ENCODE peak calls at places on chromosomes 2 and 18, in five cellular contexts. Q is CD8-positive, alpha-beta T cell; T is heart left ventricle; D is ovary; O is sigmoid colon. L is an unnamed sample. For H3K4me1, the result is how much of the 10 kb centered on the place peaks cover.

GRCh38 chr18:61882296-61883004 is 10.4 kb downstream of the RNF152 start:
- DNase-seq in O (no peak), D (no peak), Q (no peak), T (no peak), L (no peak)

GRCh38 chr2:29223851-29224692 is 108.9 kb downstream of the CLIP4 start:
- DNase-seq in T (peak), O (peak), D (peak), Q (no peak), L (no peak)

GRCh38 chr2:155162494-155162893 is 464.0 kb downstream of the KCNJ3 start:
- DNase-seq in D (no peak), T (no peak), O (no peak), Q (no peak), L (no peak)

GRCh38 chr18:36831139-36831538 is 2.2 kb downstream of the KIAA1328 start:
- DNase-seq in O (no peak), Q (no peak), D (no peak), T (no peak), L (no peak)

GRCh38 chr18:22813648-22814328 is 119.3 kb upstream of the RBBP8 start:
- DNase-seq in T (no peak), D (no peak), Q (no peak), O (no peak), L (no peak)

GRCh38 chr2:85326946-85327756 is 638 bp downstream of the TGOLN2 start:
- DNase-seq in T (peak), Q (peak), D (peak), O (peak), L (peak)

GRCh38 chr2:164114937-164115336 is 379.1 kb upstream of the FIGN start:
- DNase-seq in D (no peak), Q (no peak), T (no peak), O (no peak), L (no peak)

GRCh38 chr2:10514743-10515142 is 66.6 kb upstream of the ODC1 start:
- DNase-seq in O (no peak), T (no peak), Q (no peak), D (no peak), L (no peak)

GRCh38 chr2:13605266-13605665 is 888.5 kb downstream of the TRIB2 start:
- DNase-seq in D (no peak), O (no peak), Q (no peak), T (no peak), L (no peak)

GRCh38 chr18:47263197-47263827 is 11.9 kb upstream of the SKOR2 start:
- DNase-seq in O (no peak), Q (no peak), T (no peak), D (no peak), L (no peak)
- TF ChIP-seq CTCF in O (no peak), Q (no peak), T (no peak), D (no peak), L (no peak)

DNA sequence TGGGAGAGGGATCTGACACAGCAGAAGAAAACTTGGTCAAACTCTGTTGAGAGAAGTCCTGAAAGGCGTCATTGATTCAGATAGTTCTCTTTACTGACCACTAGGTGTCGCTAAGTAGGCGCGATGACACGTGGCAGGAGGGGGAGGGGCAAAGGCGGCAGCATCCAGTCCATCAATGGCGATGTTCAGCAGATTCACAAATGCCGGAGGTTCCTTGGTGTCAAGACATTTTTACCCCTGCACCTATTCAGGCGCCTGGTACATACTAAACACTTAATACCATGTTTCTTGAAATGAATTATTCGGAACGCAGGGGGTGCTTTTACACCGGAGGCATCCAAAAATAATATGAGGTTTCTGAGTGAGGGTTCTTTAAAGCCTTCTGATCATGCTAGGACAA is 3.0 kb upstream of the PLEK start:
- DNase-seq in T (peak), O (peak), Q (peak), D (peak), L (peak)
- H3K4me1 ChIP-seq in T (under half), O (under half), Q (under half), D (under half), L (under half)

GRCh38 chr2:171341394-171341793 is 92.4 kb downstream of the METTL8 start:
- DNase-seq in T (no peak), D (no peak), Q (no peak), O (no peak), L (no peak)

GRCh38 chr2:171346723-171347104 is 87.1 kb downstream of the METTL8 start:
- DNase-seq in D (no peak), O (no peak), Q (no peak), T (no peak), L (no peak)

GRCh38 chr2:171342014-171342413 is 91.8 kb downstream of the METTL8 start:
- DNase-seq in D (no peak), T (no peak), O (no peak), Q (no peak), L (no peak)

GRCh38 chr2:171345971-171346722 is 87.6 kb downstream of the METTL8 start:
- DNase-seq in T (no peak), D (no peak), Q (no peak), O (no peak), L (no peak)

DNA sequence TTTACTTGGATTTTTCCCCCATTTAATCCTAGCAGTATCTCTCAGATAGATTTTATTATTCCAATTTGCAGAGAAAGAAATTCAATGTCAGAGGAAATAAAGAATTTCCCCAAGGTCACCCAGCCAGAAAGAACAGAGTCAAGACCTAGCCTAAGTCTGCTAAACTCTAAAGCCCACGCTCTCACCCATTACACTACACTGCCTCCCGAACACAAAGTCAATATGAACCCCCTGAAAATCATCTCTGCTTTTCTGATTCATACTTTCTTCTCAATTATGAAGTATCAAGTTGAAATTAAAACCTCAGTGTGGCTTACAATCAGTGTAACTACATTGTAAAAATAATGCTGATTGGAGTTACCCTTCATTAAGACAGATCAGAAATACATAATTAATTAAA is 89.6 kb downstream of the METTL8 start:
- DNase-seq in D (no peak), T (no peak), O (no peak), Q (no peak), L (no peak)
- H3K27ac ChIP-seq in D (no peak), T (no peak), O (peak), Q (no peak), L (no peak)

GRCh38 chr2:208098267-208098666 is 26.1 kb downstream of the CRYGD start:
- DNase-seq in T (no peak), Q (no peak), O (no peak), D (no peak), L (no peak)

GRCh38 chr2:208097801-208098200 is 26.5 kb downstream of the CRYGD start:
- DNase-seq in T (no peak), O (no peak), D (no peak), Q (no peak), L (no peak)

GRCh38 chr2:208099682-208100081 is 24.6 kb downstream of the CRYGD start:
- DNase-seq in Q (no peak), O (no peak), T (no peak), D (no peak), L (no peak)

GRCh38 chr2:208103616-208104015 is 20.7 kb downstream of the CRYGD start:
- DNase-seq in T (no peak), D (no peak), Q (no peak), O (no peak), L (no peak)

DNA sequence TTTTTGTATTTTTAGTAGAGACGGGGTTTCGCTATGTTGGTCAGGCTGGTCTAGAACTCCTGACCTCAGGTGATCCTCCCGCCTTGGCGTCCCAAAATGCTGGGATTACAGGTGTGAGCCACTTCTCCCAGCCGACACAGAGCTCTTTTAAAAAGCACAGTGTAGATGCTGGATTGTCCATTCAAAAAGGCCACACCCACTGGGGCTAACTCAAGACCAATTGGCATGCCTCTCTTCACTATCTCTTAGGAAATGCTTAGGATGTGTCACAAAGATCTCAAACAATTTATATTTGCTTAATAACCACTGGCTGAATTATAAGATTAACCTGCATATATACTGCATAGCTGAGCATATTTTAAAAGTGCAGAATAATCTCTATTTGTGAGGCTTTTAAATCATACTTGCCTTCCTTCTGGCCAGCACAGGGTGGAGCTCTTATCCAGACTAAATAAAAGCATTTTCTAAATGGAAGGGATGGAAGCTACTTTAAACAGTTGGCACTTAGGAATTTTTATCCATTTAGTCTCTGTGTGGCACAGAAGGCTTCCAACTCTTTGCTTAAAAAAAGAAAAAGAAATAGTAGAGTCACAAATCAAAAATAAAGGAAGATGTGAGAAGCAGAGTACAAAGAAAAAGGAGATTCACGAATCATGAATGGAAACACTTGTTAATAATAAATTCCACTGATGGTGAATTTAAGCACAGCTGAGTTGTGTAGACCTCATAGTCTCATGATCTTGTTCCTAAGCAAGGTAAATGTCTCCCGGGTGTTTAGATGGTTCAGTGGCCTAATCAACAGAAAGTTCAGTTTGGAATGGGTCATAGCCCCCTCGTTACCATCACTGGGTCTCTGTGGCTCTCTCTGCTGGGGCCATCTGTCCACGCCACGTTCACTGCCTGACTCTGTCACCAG is 22.4 kb downstream of the CRYGD start:
- DNase-seq in O (no peak), T (no peak), D (no peak), Q (no peak), L (no peak)
- TF ChIP-seq CTCF in O (no peak), T (no peak), D (peak), Q (no peak), L (no peak)

DNA sequence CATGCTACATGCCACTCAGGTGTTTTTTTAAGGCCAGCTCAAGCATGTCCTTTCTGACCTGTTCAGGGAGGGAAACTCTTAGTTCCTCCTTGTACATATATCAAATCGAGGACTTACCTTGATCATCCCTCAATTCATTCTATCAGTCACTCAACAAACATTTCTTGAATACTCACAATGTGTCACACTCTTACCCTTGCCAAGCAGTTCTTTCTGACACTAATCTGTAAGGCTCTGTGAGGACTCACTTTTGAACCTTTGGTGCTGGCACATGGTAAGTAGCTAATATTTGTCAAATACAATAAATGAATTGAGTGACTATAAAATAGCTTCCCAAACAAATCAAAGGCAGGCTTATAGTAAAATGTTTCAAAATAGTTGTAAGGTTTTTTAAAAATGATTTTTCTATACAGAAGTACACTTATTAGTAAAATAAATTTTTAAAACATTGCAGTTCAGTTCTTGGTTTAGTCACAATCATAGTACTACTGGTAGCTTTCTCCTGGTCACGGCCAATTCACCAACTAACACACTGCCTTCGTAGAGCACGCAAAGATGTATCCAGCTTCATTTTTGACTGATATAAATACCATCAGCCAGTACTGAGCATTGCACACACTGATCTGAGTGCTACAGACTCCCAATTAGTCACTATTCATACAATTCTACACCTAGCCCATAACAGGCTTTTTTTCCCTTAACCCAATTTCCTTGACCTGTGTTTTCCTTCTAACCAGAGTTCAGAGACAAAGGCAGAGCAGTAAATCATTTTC is 50.9 kb downstream of the ZEB2 start:
- DNase-seq in D (no peak), T (no peak), Q (no peak), O (no peak), L (no peak)
- H3K4me1 ChIP-seq in D (under half), T (under half), Q (under half), O (under half), L (under half)

GRCh38 chr2:201432038-201432437 is 19.2 kb downstream of the TRAK2 start:
- DNase-seq in O (no peak), Q (no peak), D (no peak), T (no peak), L (no peak)

GRCh38 chr2:201436141-201436540 is 15.1 kb downstream of the TRAK2 start:
- DNase-seq in Q (no peak), O (no peak), D (no peak), T (no peak), L (no peak)

GRCh38 chr2:201430839-201431238 is 20.4 kb downstream of the TRAK2 start:
- DNase-seq in Q (no peak), T (no peak), D (no peak), O (no peak), L (no peak)

GRCh38 chr2:201433389-201433995 is 17.8 kb downstream of the TRAK2 start:
- DNase-seq in D (no peak), O (no peak), T (peak), Q (no peak), L (no peak)

DNA sequence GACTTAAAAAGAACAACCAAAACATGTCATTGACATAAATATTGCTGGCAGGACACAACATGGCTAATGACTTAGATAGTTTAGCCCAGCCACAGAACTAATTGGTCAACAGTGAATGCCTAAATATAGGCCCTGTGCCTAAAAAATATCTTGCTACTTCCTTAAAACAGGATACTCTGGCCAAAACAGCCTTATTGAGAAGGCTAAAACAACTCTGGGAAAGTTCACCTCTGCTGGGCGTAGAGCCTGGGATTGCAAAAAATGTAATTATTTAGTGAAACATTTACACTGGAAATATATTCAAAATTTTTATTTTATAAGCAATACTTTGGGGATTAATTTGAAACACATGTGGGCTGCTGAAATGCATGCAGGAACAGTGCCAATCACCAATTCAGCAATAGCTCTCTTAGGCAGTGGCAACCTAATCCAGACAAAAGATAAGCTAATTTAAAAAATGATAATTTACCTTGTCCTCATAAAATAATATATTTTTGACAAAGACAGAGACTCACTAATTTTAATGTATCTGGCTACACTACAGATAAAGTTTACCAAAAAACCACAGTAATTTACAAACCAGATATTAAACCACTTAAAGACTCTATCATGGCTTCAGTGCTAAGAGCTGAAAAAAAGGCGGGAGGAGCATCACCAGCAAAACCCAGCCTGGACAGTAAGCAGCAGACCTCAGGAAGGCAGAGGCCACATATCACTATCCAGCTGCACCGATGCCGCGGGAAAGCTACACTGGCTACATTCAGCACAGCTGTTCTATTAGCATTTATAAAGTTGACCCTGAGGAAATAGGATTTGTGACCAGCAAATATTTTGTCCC is 18.5 kb downstream of the TRAK2 start:
- DNase-seq in D (no peak), T (peak), Q (no peak), O (peak), L (no peak)
- H3K27ac ChIP-seq in D (no peak), T (peak), Q (peak), O (peak), L (peak)

GRCh38 chr18:32674491-32674890 is 98.3 kb downstream of the KLHL14 start:
- DNase-seq in O (no peak), T (no peak), Q (no peak), D (no peak), L (no peak)
- TF ChIP-seq CTCF in O (no peak), T (no peak), Q (no peak), D (no peak), L (no peak)